ENCODE peak calls at places on chromosomes 5 and 9, in six cellular contexts. A is heart left ventricle, N is H1, K is body of pancreas, G is mammary epithelial cell, M is AG09309. L is an unnamed sample.

GRCh38 chr5:176908677-176909358 is 9.7 kb upstream of the HK3 start:
- DNase-seq in A (no peak), N (no peak), K (no peak), G (no peak), M (no peak), L (no peak)

GRCh38 chr9:97312556-97312955 is 5.1 kb downstream of the CCDC180 start:
- DNase-seq in A (no peak), N (no peak), K (no peak), G (no peak), M (no peak), L (no peak)

GRCh38 chr9:6759114-6759977 is 1.6 kb downstream of the KDM4C start:
- DNase-seq in A (no peak), N (no peak), K (peak), G (peak), M (peak), L (peak)

GRCh38 chr9:86217076-86217475 is 42.4 kb downstream of the C9orf153 start:
- DNase-seq in A (no peak), N (no peak), K (no peak), G (no peak), M (no peak), L (peak)

GRCh38 chr9:706606-707451 is 134.7 kb upstream of the DMRT1 start:
- DNase-seq in A (peak), N (no peak), K (peak), G (peak), M (no peak), L (peak)

GRCh38 chr5:7745882-7746735 is 104.8 kb downstream of the CFAP90 start:
- DNase-seq in A (peak), N (peak), K (peak), G (peak), M (peak), L (peak)

GRCh38 chr9:72065076-72065475 is 4.7 kb upstream of the C9orf57 start:
- DNase-seq in A (no peak), N (no peak), K (no peak), G (peak), M (no peak), L (peak)

GRCh38 chr5:16557477-16557876 is 59.3 kb downstream of the RETREG1 start:
- DNase-seq in A (no peak), N (no peak), K (no peak), G (no peak), M (no peak), L (no peak)

GRCh38 chr5:112257961-112258360 is 161.1 kb downstream of the EPB41L4A start:
- DNase-seq in A (no peak), N (no peak), K (no peak), G (no peak), M (no peak), L (no peak)

GRCh38 chr9:3887798-3888495 is 362.1 kb upstream of the RFX3 start:
- DNase-seq in A (no peak), N (no peak), K (no peak), G (peak), M (no peak), L (peak)

GRCh38 chr9:105063665-105064247 is 135.8 kb upstream of the ABCA1 start:
- DNase-seq in A (no peak), N (no peak), K (peak), G (peak), M (peak), L (peak)

GRCh38 chr5:117680421-117680820 is 1105.8 kb upstream of the SEMA6A start:
- DNase-seq in A (no peak), N (no peak), K (no peak), G (no peak), M (peak), L (no peak)

GRCh38 chr5:180909782-180910181 is 10.8 kb downstream of the BTNL8 start:
- DNase-seq in A (no peak), N (no peak), K (no peak), G (no peak), M (no peak), L (no peak)

GRCh38 chr5:171264842-171265241 is 44.2 kb upstream of the TLX3 start:
- DNase-seq in A (no peak), N (no peak), K (no peak), G (no peak), M (no peak), L (no peak)

GRCh38 chr5:45383985-45384384 is 312.2 kb downstream of the HCN1 start:
- DNase-seq in A (no peak), N (no peak), K (no peak), G (no peak), M (no peak), L (no peak)

GRCh38 chr5:16889972-16890519 is 46.0 kb downstream of the MYO10 start:
- DNase-seq in A (no peak), N (no peak), K (no peak), G (no peak), M (no peak), L (peak)

GRCh38 chr5:69484891-69485290 is 7.7 kb upstream of the OCLN start:
- DNase-seq in A (no peak), N (no peak), K (no peak), G (no peak), M (no peak), L (peak)

GRCh38 chr5:68255305-68256130 is 40.0 kb downstream of the PIK3R1 start:
- DNase-seq in A (no peak), N (no peak), K (no peak), G (no peak), M (no peak), L (no peak)

GRCh38 chr5:912356-913091 is 19.8 kb downstream of the TRIP13 start:
- DNase-seq in A (no peak), N (no peak), K (peak), G (peak), M (peak), L (peak)

GRCh38 chr5:73288803-73289720 is 116.1 kb downstream of the TMEM174 start:
- DNase-seq in A (no peak), N (no peak), K (no peak), G (no peak), M (no peak), L (no peak)

GRCh38 chr9:102054811-102055210 is 316.4 kb upstream of the GRIN3A start:
- DNase-seq in A (no peak), N (no peak), K (no peak), G (no peak), M (no peak), L (no peak)

GRCh38 chr5:18920966-18921365 is 1067.0 kb downstream of the CDH18 start:
- DNase-seq in A (no peak), N (no peak), K (no peak), G (no peak), M (no peak), L (no peak)

GRCh38 chr5:74943905-74944304 is 77.7 kb upstream of the FAM169A start:
- DNase-seq in A (no peak), N (no peak), K (no peak), G (no peak), M (no peak), L (no peak)
- TF ChIP-seq CTCF in A (no peak), N (peak), K (peak), G (no peak), M (no peak), L (no peak)

GRCh38 chr5:178279723-178280438 is 47.3 kb upstream of the PHYKPL start:
- DNase-seq in A (peak), N (peak), K (peak), G (peak), M (peak), L (peak)
- H3K4me3 ChIP-seq in A (no peak), N (no peak), K (no peak), G (no peak), M (no peak), L (no peak)

GRCh38 chr9:76396597-76396996 is 2.4 kb upstream of the RFK start:
- DNase-seq in A (no peak), N (no peak), K (no peak), G (no peak), M (no peak), L (no peak)

GRCh38 chr9:76395381-76395780 is 1.2 kb upstream of the RFK start:
- DNase-seq in A (no peak), N (no peak), K (no peak), G (no peak), M (no peak), L (no peak)

GRCh38 chr9:76396144-76396543 is 1.9 kb upstream of the RFK start:
- DNase-seq in A (no peak), N (no peak), K (no peak), G (no peak), M (no peak), L (no peak)

GRCh38 chr9:76394023-76394895 is at the start of gene RFK:
- DNase-seq in A (peak), N (peak), K (peak), G (peak), M (peak), L (peak)

DNA sequence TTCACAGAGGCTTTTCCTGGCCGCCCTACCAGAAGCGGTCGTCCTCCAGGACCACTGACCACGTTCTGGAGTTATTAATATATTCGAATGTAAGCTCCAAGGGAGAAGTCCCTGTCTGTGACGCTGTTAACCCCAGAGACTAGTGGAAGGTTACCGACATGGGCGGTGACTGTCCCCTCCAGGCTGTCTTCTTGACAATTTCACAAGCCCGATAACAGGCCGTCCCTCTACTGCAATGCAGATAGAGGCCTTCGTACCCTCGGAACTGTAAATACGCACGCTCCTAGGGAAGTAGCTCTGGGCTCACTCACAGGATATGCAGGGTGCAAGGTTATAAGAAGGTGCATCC is 644 bp upstream of the RFK start:
- DNase-seq in A (peak), N (no peak), K (peak), G (no peak), M (no peak), L (no peak)
- TF ChIP-seq CTCF in A (no peak), N (no peak), K (no peak), G (no peak), M (peak), L (no peak)

GRCh38 chr5:43020294-43020711 is 19.8 kb downstream of the ANXA2R start:
- DNase-seq in A (no peak), N (no peak), K (no peak), G (no peak), M (no peak), L (no peak)
- H3K4me3 ChIP-seq in A (peak), N (no peak), K (no peak), G (no peak), M (peak), L (peak)

GRCh38 chr5:131796793-131797693 is at the start of gene FNIP1:
- DNase-seq in A (peak), N (peak), K (peak), G (peak), M (peak), L (peak)
- TF ChIP-seq CTCF in A (no peak), N (peak), K (no peak), G (no peak), M (no peak), L (no peak)

GRCh38 chr5:3000631-3001030 is 249.2 kb upstream of the IRX2 start:
- DNase-seq in A (no peak), N (no peak), K (no peak), G (no peak), M (no peak), L (no peak)
- H3K4me3 ChIP-seq in A (no peak), N (no peak), K (no peak), G (no peak), M (no peak), L (no peak)

DNA sequence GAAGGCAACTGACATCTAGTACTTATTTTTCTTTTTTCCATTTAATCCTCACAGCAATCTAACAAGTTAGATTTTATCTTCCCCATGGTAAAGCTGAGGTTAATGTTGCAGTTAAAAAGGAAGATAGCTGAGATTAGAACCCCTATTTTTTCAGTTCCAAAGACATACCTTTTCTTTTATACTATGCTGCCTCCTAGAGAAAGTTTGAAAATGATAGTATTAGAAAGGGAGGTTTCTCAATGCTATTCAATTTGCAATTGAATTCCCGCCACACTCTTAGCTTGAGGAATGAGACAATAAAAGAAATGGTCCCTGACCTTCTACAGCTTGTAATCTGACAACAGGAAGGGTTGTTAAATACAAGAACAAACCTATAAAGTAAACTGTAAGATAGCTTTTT is 195.9 kb upstream of the TRIM32 start:
- DNase-seq in A (no peak), N (no peak), K (no peak), G (no peak), M (no peak), L (no peak)
- TF ChIP-seq CTCF in A (no peak), N (peak), K (no peak), G (no peak), M (no peak), L (no peak)

DNA sequence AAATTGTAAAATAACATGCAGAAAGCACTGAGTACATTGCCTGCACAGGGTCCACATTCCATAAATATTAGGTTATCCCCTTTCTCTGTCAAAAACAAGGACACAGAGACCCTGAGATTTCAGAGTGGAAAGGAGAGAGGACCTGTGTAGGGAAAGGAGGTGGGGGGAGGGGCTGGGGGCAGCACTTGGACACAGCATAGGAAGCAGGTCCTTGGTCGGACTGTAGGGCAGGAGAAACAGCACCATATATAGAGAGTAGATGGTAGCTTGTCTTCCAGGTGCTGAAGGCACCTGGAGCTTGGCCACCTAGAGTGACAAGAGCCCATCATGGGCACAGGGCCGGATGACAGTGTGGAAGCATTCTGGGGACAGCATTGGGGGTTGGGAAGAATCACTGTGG is 2.4 kb downstream of the TPM2 start:
- DNase-seq in A (no peak), N (no peak), K (no peak), G (no peak), M (no peak), L (no peak)
- H3K4me3 ChIP-seq in A (peak), N (no peak), K (no peak), G (no peak), M (peak), L (no peak)

GRCh38 chr9:110452227-110452801 is 114.7 kb upstream of the TXNDC8 start:
- DNase-seq in A (no peak), N (no peak), K (no peak), G (peak), M (no peak), L (peak)
- TF ChIP-seq CTCF in A (peak), N (peak), K (peak), G (peak), M (peak), L (peak)

L was measured in epithelial cell of esophagus.